ENCODE peak calls at places on chromosomes 12 and 14, in ten cellular contexts. One of them, this sample, is unnamed.
A peak's percentile ranks its signal among the peaks of the same experiment; 100 is the strongest.

GRCh38 chr12:50986961-50987737 is 34.8 kb downstream of the HIGD1C start:
- DNase-seq in colonic mucosa: peak; percentile 77
- DNase-seq in breast epithelium: no peak
- DNase-seq in Peyer's patch: peak; percentile 26
- DNase-seq in upper lobe of right lung: no peak
- DNase-seq in DND-41: peak; percentile 45
- DNase-seq in ovary: peak; percentile 32
- DNase-seq in esophagus muscularis mucosa: no peak
- DNase-seq in body of pancreas: peak; percentile 69
- DNase-seq in cardiac muscle cell: peak; percentile 77
- DNase-seq in this sample: peak; percentile 18

GRCh38 chr12:26452511-26452910 is 257.1 kb downstream of the SSPN start:
- DNase-seq in Peyer's patch: no peak
- DNase-seq in DND-41: no peak
- DNase-seq in upper lobe of right lung: no peak
- DNase-seq in body of pancreas: no peak
- DNase-seq in breast epithelium: no peak
- DNase-seq in colonic mucosa: no peak
- DNase-seq in esophagus muscularis mucosa: no peak
- DNase-seq in ovary: no peak
- DNase-seq in cardiac muscle cell: no peak
- DNase-seq in this sample: no peak

GRCh38 chr12:130412384-130412783 is 74.7 kb downstream of the PIWIL1 start:
- DNase-seq in Peyer's patch: no peak
- DNase-seq in ovary: no peak
- DNase-seq in breast epithelium: no peak
- DNase-seq in upper lobe of right lung: no peak
- DNase-seq in DND-41: no peak
- DNase-seq in body of pancreas: no peak
- DNase-seq in cardiac muscle cell: no peak
- DNase-seq in colonic mucosa: no peak
- DNase-seq in esophagus muscularis mucosa: peak; percentile 75
- DNase-seq in this sample: no peak

GRCh38 chr14:71597955-71598659 is 334.1 kb upstream of the RGS6 start:
- DNase-seq in breast epithelium: no peak
- DNase-seq in ovary: no peak
- DNase-seq in colonic mucosa: no peak
- DNase-seq in upper lobe of right lung: no peak
- DNase-seq in Peyer's patch: no peak
- DNase-seq in body of pancreas: no peak
- DNase-seq in esophagus muscularis mucosa: no peak
- DNase-seq in DND-41: no peak
- DNase-seq in cardiac muscle cell: no peak
- DNase-seq in this sample: no peak

GRCh38 chr12:52228366-52228765 is 4.7 kb upstream of the KRT7 start:
- DNase-seq in Peyer's patch: no peak
- DNase-seq in DND-41: no peak
- DNase-seq in body of pancreas: no peak
- DNase-seq in esophagus muscularis mucosa: no peak
- DNase-seq in ovary: no peak
- DNase-seq in cardiac muscle cell: no peak
- DNase-seq in upper lobe of right lung: no peak
- DNase-seq in colonic mucosa: no peak
- DNase-seq in breast epithelium: no peak
- DNase-seq in this sample: no peak

GRCh38 chr14:103597623-103598372 is 31.2 kb upstream of the KLC1 start:
- DNase-seq in DND-41: no peak
- DNase-seq in ovary: no peak
- DNase-seq in body of pancreas: no peak
- DNase-seq in colonic mucosa: no peak
- DNase-seq in breast epithelium: no peak
- DNase-seq in esophagus muscularis mucosa: no peak
- DNase-seq in upper lobe of right lung: no peak
- DNase-seq in Peyer's patch: no peak
- DNase-seq in cardiac muscle cell: peak; percentile 83
- DNase-seq in this sample: no peak

GRCh38 chr12:120238839-120239445 is 26.6 kb downstream of the PXN start:
- DNase-seq in breast epithelium: no peak
- DNase-seq in DND-41: no peak
- DNase-seq in Peyer's patch: no peak
- DNase-seq in upper lobe of right lung: no peak
- DNase-seq in esophagus muscularis mucosa: no peak
- DNase-seq in colonic mucosa: no peak
- DNase-seq in body of pancreas: no peak
- DNase-seq in ovary: no peak
- DNase-seq in cardiac muscle cell: no peak
- DNase-seq in this sample: no peak

GRCh38 chr12:110079477-110080400 is 31.4 kb upstream of the C12orf76 start:
- DNase-seq in esophagus muscularis mucosa: no peak
- DNase-seq in DND-41: peak; percentile 61
- DNase-seq in breast epithelium: no peak
- DNase-seq in ovary: no peak
- DNase-seq in body of pancreas: peak; percentile 56
- DNase-seq in cardiac muscle cell: peak; percentile 72
- DNase-seq in Peyer's patch: peak; percentile 85
- DNase-seq in colonic mucosa: peak; percentile 27
- DNase-seq in upper lobe of right lung: peak; percentile 82
- DNase-seq in this sample: peak; percentile 55

GRCh38 chr14:31867570-31867969 is 209.5 kb upstream of the ARHGAP5 start:
- DNase-seq in upper lobe of right lung: no peak
- DNase-seq in breast epithelium: no peak
- DNase-seq in ovary: no peak
- DNase-seq in esophagus muscularis mucosa: no peak
- DNase-seq in Peyer's patch: no peak
- DNase-seq in colonic mucosa: no peak
- DNase-seq in cardiac muscle cell: no peak
- DNase-seq in DND-41: no peak
- DNase-seq in body of pancreas: no peak
- DNase-seq in this sample: no peak

DNA sequence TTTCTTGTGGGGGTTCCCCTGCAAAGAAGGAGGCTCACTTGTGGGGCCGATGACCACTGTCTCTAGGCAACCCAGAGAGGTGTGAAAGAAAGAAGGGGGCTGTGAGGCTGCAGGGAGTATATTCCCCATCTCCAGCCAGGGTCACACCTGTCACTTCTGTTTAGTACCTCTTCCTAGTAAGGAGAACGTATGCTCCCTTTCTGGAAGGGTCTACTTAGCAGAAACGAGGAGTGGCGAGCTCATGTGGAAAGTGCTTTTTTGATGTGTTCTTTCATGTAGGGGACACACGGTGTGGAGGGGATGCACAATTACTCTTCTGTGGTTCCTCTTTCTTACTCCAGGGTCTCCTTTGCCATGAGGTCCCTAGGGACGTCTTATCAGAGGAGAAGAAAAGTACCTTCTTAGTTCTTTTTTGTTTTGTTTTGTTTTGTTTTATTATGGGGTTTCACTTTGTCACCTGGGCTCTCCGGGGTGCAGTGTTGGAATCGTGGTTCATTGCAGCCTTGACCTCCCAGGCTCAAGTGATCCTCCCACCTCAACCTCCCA is 58.3 kb downstream of the PRKCH start:
- DNase-seq in breast epithelium: no peak
- DNase-seq in body of pancreas: no peak
- DNase-seq in DND-41: no peak
- DNase-seq in esophagus muscularis mucosa: peak; percentile 37
- DNase-seq in upper lobe of right lung: no peak
- DNase-seq in colonic mucosa: no peak
- DNase-seq in cardiac muscle cell: no peak
- DNase-seq in ovary: no peak
- DNase-seq in Peyer's patch: no peak
- DNase-seq in this sample: no peak
- TF ChIP-seq CTCF in breast epithelium: no peak
- TF ChIP-seq CTCF in body of pancreas: no peak
- TF ChIP-seq CTCF in DND-41: no peak
- TF ChIP-seq CTCF in esophagus muscularis mucosa: no peak
- TF ChIP-seq CTCF in upper lobe of right lung: no peak
- TF ChIP-seq CTCF in colonic mucosa: no peak
- TF ChIP-seq CTCF in cardiac muscle cell: no peak
- TF ChIP-seq CTCF in ovary: no peak
- TF ChIP-seq CTCF in Peyer's patch: no peak
- TF ChIP-seq CTCF in this sample: no peak

DNA sequence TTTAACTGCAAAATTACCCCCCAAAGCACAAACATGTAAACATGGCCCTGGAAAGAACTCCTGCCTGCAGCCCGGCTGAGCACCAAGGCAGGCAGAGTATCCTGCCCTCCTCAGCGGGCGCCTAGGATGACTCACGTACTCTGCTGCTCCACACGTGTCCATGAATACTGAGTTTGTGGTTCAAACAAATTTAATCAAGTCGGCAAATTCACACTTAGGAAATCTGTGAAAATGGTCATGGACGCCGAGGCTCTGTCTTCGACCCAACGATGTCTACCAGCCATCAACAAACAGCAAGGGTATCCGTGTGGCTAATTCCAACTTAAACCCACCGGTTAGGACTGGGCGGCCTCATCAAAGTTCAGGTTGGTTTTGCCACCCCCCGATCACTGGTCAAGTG is 25.5 kb downstream of the GOLGA3 start:
- DNase-seq in Peyer's patch: no peak
- DNase-seq in ovary: no peak
- DNase-seq in esophagus muscularis mucosa: no peak
- DNase-seq in body of pancreas: no peak
- DNase-seq in breast epithelium: no peak
- DNase-seq in upper lobe of right lung: no peak
- DNase-seq in cardiac muscle cell: no peak
- DNase-seq in DND-41: no peak
- DNase-seq in colonic mucosa: no peak
- DNase-seq in this sample: no peak
- H3K4me3 ChIP-seq in Peyer's patch: no peak overlapping the region
- H3K4me3 ChIP-seq in ovary: no peak overlapping the region
- H3K4me3 ChIP-seq in esophagus muscularis mucosa: no peak overlapping the region
- H3K4me3 ChIP-seq in body of pancreas: no peak overlapping the region
- H3K4me3 ChIP-seq in breast epithelium: no peak overlapping the region
- H3K4me3 ChIP-seq in upper lobe of right lung: no peak overlapping the region
- H3K4me3 ChIP-seq in cardiac muscle cell: no peak overlapping the region
- H3K4me3 ChIP-seq in DND-41: no peak overlapping the region
- H3K4me3 ChIP-seq in colonic mucosa: no peak overlapping the region
- H3K4me3 ChIP-seq in this sample: no peak overlapping the region

GRCh38 chr14:93003945-93004698 is 81.2 kb downstream of the CHGA start:
- DNase-seq in breast epithelium: no peak
- DNase-seq in cardiac muscle cell: peak; percentile 71
- DNase-seq in Peyer's patch: no peak
- DNase-seq in body of pancreas: no peak
- DNase-seq in upper lobe of right lung: no peak
- DNase-seq in esophagus muscularis mucosa: no peak
- DNase-seq in ovary: no peak
- DNase-seq in DND-41: no peak
- DNase-seq in colonic mucosa: no peak
- DNase-seq in this sample: no peak

GRCh38 chr14:93005838-93006237 is 82.9 kb downstream of the CHGA start:
- DNase-seq in colonic mucosa: no peak
- DNase-seq in breast epithelium: no peak
- DNase-seq in Peyer's patch: no peak
- DNase-seq in DND-41: no peak
- DNase-seq in cardiac muscle cell: no peak
- DNase-seq in body of pancreas: no peak
- DNase-seq in upper lobe of right lung: no peak
- DNase-seq in ovary: no peak
- DNase-seq in esophagus muscularis mucosa: no peak
- DNase-seq in this sample: no peak

GRCh38 chr14:93004699-93005082 is 81.7 kb downstream of the CHGA start:
- DNase-seq in upper lobe of right lung: no peak
- DNase-seq in ovary: no peak
- DNase-seq in breast epithelium: no peak
- DNase-seq in Peyer's patch: no peak
- DNase-seq in body of pancreas: no peak
- DNase-seq in esophagus muscularis mucosa: no peak
- DNase-seq in DND-41: no peak
- DNase-seq in cardiac muscle cell: no peak
- DNase-seq in colonic mucosa: no peak
- DNase-seq in this sample: no peak

GRCh38 chr14:93006484-93007128 is 83.7 kb downstream of the CHGA start:
- DNase-seq in esophagus muscularis mucosa: no peak
- DNase-seq in DND-41: no peak
- DNase-seq in cardiac muscle cell: peak; percentile 61
- DNase-seq in upper lobe of right lung: no peak
- DNase-seq in body of pancreas: no peak
- DNase-seq in breast epithelium: no peak
- DNase-seq in Peyer's patch: no peak
- DNase-seq in colonic mucosa: no peak
- DNase-seq in ovary: no peak
- DNase-seq in this sample: no peak

GRCh38 chr14:93005135-93005813 is 82.3 kb downstream of the CHGA start:
- DNase-seq in esophagus muscularis mucosa: no peak
- DNase-seq in breast epithelium: no peak
- DNase-seq in body of pancreas: peak; percentile 61
- DNase-seq in cardiac muscle cell: peak; percentile 8
- DNase-seq in upper lobe of right lung: no peak
- DNase-seq in ovary: no peak
- DNase-seq in DND-41: no peak
- DNase-seq in Peyer's patch: no peak
- DNase-seq in colonic mucosa: no peak
- DNase-seq in this sample: no peak
- H3K4me1 ChIP-seq in esophagus muscularis mucosa: peaks cover 77% of the 10 kb centered on the region
- H3K4me1 ChIP-seq in breast epithelium: peaks cover 13% of the 10 kb centered on the region
- H3K4me1 ChIP-seq in body of pancreas: peaks cover 42% of the 10 kb centered on the region
- H3K4me1 ChIP-seq in cardiac muscle cell: peaks cover 10% of the 10 kb centered on the region
- H3K4me1 ChIP-seq in upper lobe of right lung: peaks cover 18% of the 10 kb centered on the region
- H3K4me1 ChIP-seq in ovary: peaks cover 27% of the 10 kb centered on the region
- H3K4me1 ChIP-seq in DND-41: peaks cover 2% of the 10 kb centered on the region
- H3K4me1 ChIP-seq in Peyer's patch: peaks cover 10% of the 10 kb centered on the region
- H3K4me1 ChIP-seq in colonic mucosa: peaks cover 13% of the 10 kb centered on the region
- H3K4me1 ChIP-seq in this sample: no peaks in the 10 kb centered on the region

GRCh38 chr14:87066221-87066817 is 926.7 kb downstream of the GALC start:
- DNase-seq in DND-41: no peak
- DNase-seq in Peyer's patch: no peak
- DNase-seq in colonic mucosa: no peak
- DNase-seq in esophagus muscularis mucosa: no peak
- DNase-seq in ovary: no peak
- DNase-seq in body of pancreas: no peak
- DNase-seq in upper lobe of right lung: no peak
- DNase-seq in cardiac muscle cell: peak; percentile 2
- DNase-seq in breast epithelium: no peak
- DNase-seq in this sample: no peak
- TF ChIP-seq CTCF in DND-41: peak; percentile 48
- TF ChIP-seq CTCF in Peyer's patch: no peak
- TF ChIP-seq CTCF in colonic mucosa: no peak
- TF ChIP-seq CTCF in esophagus muscularis mucosa: no peak
- TF ChIP-seq CTCF in ovary: no peak
- TF ChIP-seq CTCF in body of pancreas: peak; percentile 21
- TF ChIP-seq CTCF in upper lobe of right lung: no peak
- TF ChIP-seq CTCF in cardiac muscle cell: peak; percentile 29
- TF ChIP-seq CTCF in breast epithelium: no peak
- TF ChIP-seq CTCF in this sample: no peak

This sample was measured in CD8-positive, alpha-beta T cell.